ENCODE peak calls at places on chromosomes 4 and X, in nine cellular contexts. M is lower lobe of right lung, Q is testis, E is right lobe of liver, T is HCT116, A is IMR-90, W is OCI-LY7, X is tibial nerve, S is breast epithelium. C is an unnamed sample.

GRCh38 chrX:104113237-104113965 is 1.1 kb downstream of the ZCCHC18 start:
- DNase-seq in M (peak; percentile 42), Q (peak; percentile 62), E (peak; percentile 38), T (no peak), A (peak; percentile 53), W (peak; percentile 70), X (no peak), S (peak; percentile 18), C (peak; percentile 9)

GRCh38 chrX:72540318-72540717 is 32.3 kb downstream of the HDAC8 start:
- DNase-seq in M (no peak), Q (no peak), E (no peak), T (no peak), A (peak; percentile 58), W (peak; percentile 7), X (no peak), S (no peak), C (peak; percentile 51)

GRCh38 chrX:10479508-10479907 is 140.9 kb downstream of the MID1 start:
- DNase-seq in M (no peak), Q (no peak), E (no peak), T (no peak), A (no peak), W (no peak), X (no peak), S (no peak), C (no peak)

GRCh38 chrX:57565198-57565597 is 26.6 kb upstream of the ZXDB start:
- DNase-seq in M (no peak), Q (no peak), E (no peak), T (no peak), A (no peak), W (no peak), X (no peak), S (no peak), C (no peak)

GRCh38 chrX:102765217-102765616 is 44.7 kb downstream of the GPRASP3 start:
- DNase-seq in M (no peak), Q (no peak), E (no peak), T (no peak), A (peak; percentile 82), W (no peak), X (peak; percentile 4), S (no peak), C (no peak)

GRCh38 chrX:154529206-154529612 is 13.2 kb upstream of the FAM3A start:
- DNase-seq in M (no peak), Q (peak; percentile 38), E (no peak), T (no peak), A (peak; percentile 15), W (no peak), X (no peak), S (no peak), C (no peak)

GRCh38 chrX:41334866-41335589 is 1.1 kb downstream of the DDX3X start:
- DNase-seq in M (peak; percentile 61), Q (peak; percentile 63), E (peak; percentile 75), T (no peak), A (peak; percentile 62), W (peak; percentile 68), X (peak; percentile 39), S (peak; percentile 67), C (peak; percentile 46)

GRCh38 chr4:109979932-109980717 is 67.4 kb downstream of the EGF start:
- DNase-seq in M (no peak), Q (no peak), E (no peak), T (no peak), A (peak; percentile 78), W (no peak), X (no peak), S (no peak), C (no peak)

GRCh38 chrX:97850911-97851310 is 967.2 kb downstream of the RPA4 start:
- DNase-seq in M (no peak), Q (no peak), E (no peak), T (no peak), A (peak; percentile 8), W (no peak), X (no peak), S (no peak), C (no peak)

GRCh38 chr4:128355301-128355700 is 67.7 kb upstream of the PGRMC2 start:
- DNase-seq in M (no peak), Q (no peak), E (no peak), T (no peak), A (no peak), W (no peak), X (no peak), S (no peak), C (peak; percentile 6)
- H3K4me1 ChIP-seq in M (peaks cover 21% of the 10 kb centered on the region), Q (peaks cover 9% of the 10 kb centered on the region), E (no peaks in the 10 kb centered on the region), T (peaks cover 6% of the 10 kb centered on the region), A (peaks cover 44% of the 10 kb centered on the region), W (no peaks in the 10 kb centered on the region), X (peaks cover 24% of the 10 kb centered on the region), S (no peaks in the 10 kb centered on the region), C (peaks cover 24% of the 10 kb centered on the region)

GRCh38 chr4:2799971-2800690 is 7.2 kb downstream of the SH3BP2 start:
- DNase-seq in M (peak; percentile 61), Q (no peak), E (peak; percentile 42), T (no peak), A (no peak), W (no peak), X (no peak), S (no peak), C (peak; percentile 38)
- H3K4me1 ChIP-seq in M (peaks cover 96% of the 10 kb centered on the region), Q (peaks cover 75% of the 10 kb centered on the region), E (peaks cover 2% of the 10 kb centered on the region), T (peaks cover 41% of the 10 kb centered on the region), A (peaks cover 45% of the 10 kb centered on the region), W (peaks cover 26% of the 10 kb centered on the region), X (peaks cover 97% of the 10 kb centered on the region), S (peaks cover 60% of the 10 kb centered on the region), C (peaks cover 58% of the 10 kb centered on the region)

GRCh38 chr4:137531121-137531520 is 1.2 kb downstream of the PCDH18 start:
- DNase-seq in M (no peak), Q (peak; percentile 61), E (no peak), T (no peak), A (peak; percentile 65), W (no peak), X (peak; percentile 65), S (no peak), C (peak; percentile 56)
- H3K4me1 ChIP-seq in M (no peaks in the 10 kb centered on the region), Q (no peaks in the 10 kb centered on the region), E (no peaks in the 10 kb centered on the region), T (no peaks in the 10 kb centered on the region), A (peaks cover 2% of the 10 kb centered on the region), W (no peaks in the 10 kb centered on the region), X (peaks cover 22% of the 10 kb centered on the region), S (no peaks in the 10 kb centered on the region), C (peaks cover 3% of the 10 kb centered on the region)

GRCh38 chr4:17587094-17587822 is 10.3 kb downstream of the LAP3 start:
- DNase-seq in M (no peak), Q (no peak), E (no peak), T (no peak), A (no peak), W (no peak), X (no peak), S (peak; percentile 29), C (peak; percentile 47)

GRCh38 chr4:17583944-17584343 is 6.9 kb downstream of the LAP3 start:
- DNase-seq in M (no peak), Q (no peak), E (no peak), T (no peak), A (no peak), W (no peak), X (no peak), S (no peak), C (no peak)

GRCh38 chr4:17584502-17585213 is 7.7 kb downstream of the LAP3 start:
- DNase-seq in M (no peak), Q (no peak), E (no peak), T (no peak), A (no peak), W (no peak), X (no peak), S (no peak), C (no peak)

DNA sequence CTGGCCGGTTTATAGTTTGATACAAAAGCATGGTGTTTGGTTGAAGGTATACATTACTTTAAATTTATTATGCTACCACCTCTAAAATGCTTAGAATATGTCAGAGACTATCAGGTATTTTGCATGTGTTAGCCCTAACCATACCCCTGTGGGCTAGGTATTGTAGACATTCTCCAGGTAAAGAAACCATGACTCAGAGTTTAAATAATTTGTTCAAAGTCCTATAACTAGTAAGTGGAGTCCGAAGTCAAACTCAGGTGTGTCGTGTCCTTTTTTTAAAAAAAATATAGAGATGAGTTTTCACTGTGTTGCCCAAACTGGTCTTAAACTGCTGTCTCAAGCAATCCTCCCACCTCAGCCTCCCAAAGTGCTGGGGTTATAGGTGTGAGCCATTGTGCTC is 12.4 kb downstream of the LAP3 start:
- DNase-seq in M (no peak), Q (no peak), E (no peak), T (no peak), A (no peak), W (no peak), X (no peak), S (no peak), C (no peak)
- H3K4me1 ChIP-seq in M (no peaks in the 10 kb centered on the region), Q (no peaks in the 10 kb centered on the region), E (no peaks in the 10 kb centered on the region), T (no peaks in the 10 kb centered on the region), A (no peaks in the 10 kb centered on the region), W (peaks cover 33% of the 10 kb centered on the region), X (peaks cover 3% of the 10 kb centered on the region), S (no peaks in the 10 kb centered on the region), C (no peaks in the 10 kb centered on the region)

C was measured in SJCRH30.